ENCODE peak calls at places on chromosomes 7 and 10, in six cellular contexts. R is CD4-positive, alpha-beta T cell; V is left lung; H is left cardiac atrium; K is T-helper 17 cell; L is right cardiac atrium. T is an unnamed sample.

GRCh38 chr10:24341897-24342296 is 133.0 kb downstream of the KIAA1217 start:
- ATAC-seq in R (no peak), V (no peak), H (no peak), K (no peak), L (peak; percentile 40), T (no peak)

GRCh38 chr7:105353752-105354328 is 34.9 kb downstream of the SRPK2 start:
- ATAC-seq in R (no peak), V (peak; percentile 29), H (peak; percentile 42), K (no peak), L (peak; percentile 59), T (peak; percentile 42)

GRCh38 chr10:70092389-70092718 is 39.7 kb downstream of the MACROH2A2 start:
- ATAC-seq in R (peak; percentile 60), V (no peak), H (no peak), K (peak; percentile 50), L (no peak), T (no peak)

GRCh38 chr7:22270371-22270770 is 86.6 kb downstream of the RAPGEF5 start:
- ATAC-seq in R (no peak), V (no peak), H (no peak), K (no peak), L (no peak), T (no peak)

GRCh38 chr7:867406-868188 is 8.8 kb upstream of the GET4 start:
- ATAC-seq in R (no peak), V (peak; percentile 75), H (peak; percentile 67), K (no peak), L (peak; percentile 71), T (peak; percentile 90)

GRCh38 chr7:79923953-79924352 is 210.7 kb upstream of the GNAI1 start:
- ATAC-seq in R (no peak), V (no peak), H (no peak), K (no peak), L (no peak), T (no peak)

GRCh38 chr10:121910673-121911420 is 17.0 kb downstream of the ATE1 start:
- ATAC-seq in R (no peak), V (no peak), H (no peak), K (no peak), L (peak; percentile 28), T (no peak)

GRCh38 chr7:127791790-127792189 is 139.8 kb downstream of the SND1 start:
- ATAC-seq in R (no peak), V (no peak), H (no peak), K (no peak), L (no peak), T (no peak)

GRCh38 chr7:116707289-116707688 is 35.3 kb downstream of the MET start:
- ATAC-seq in R (no peak), V (no peak), H (no peak), K (no peak), L (no peak), T (no peak)

GRCh38 chr7:2431260-2431867 is 28.0 kb downstream of the CHST12 start:
- ATAC-seq in R (peak; percentile 64), V (peak; percentile 38), H (no peak), K (peak; percentile 68), L (peak; percentile 26), T (no peak)

GRCh38 chr7:3042861-3043489 is 692 bp downstream of the CARD11 start:
- ATAC-seq in R (peak; percentile 75), V (peak; percentile 54), H (peak; percentile 60), K (peak; percentile 75), L (no peak), T (no peak)

GRCh38 chr10:24357344-24358021 is 148.5 kb downstream of the KIAA1217 start:
- ATAC-seq in R (no peak), V (peak; percentile 24), H (no peak), K (no peak), L (no peak), T (no peak)

GRCh38 chr7:155776606-155777005 is 35.7 kb downstream of the SHH start:
- ATAC-seq in R (no peak), V (no peak), H (no peak), K (no peak), L (no peak), T (no peak)

GRCh38 chr7:66421830-66422229 is 206.9 kb upstream of the KCTD7 start:
- ATAC-seq in R (no peak), V (no peak), H (no peak), K (no peak), L (no peak), T (no peak)

GRCh38 chr7:44574286-44574872 is 671 bp upstream of the DDX56 start:
- ATAC-seq in R (peak; percentile 27), V (no peak), H (no peak), K (no peak), L (no peak), T (no peak)

GRCh38 chr10:103111918-103112877 is 80.9 kb downstream of the NT5C2 start:
- ATAC-seq in R (no peak), V (no peak), H (no peak), K (no peak), L (no peak), T (no peak)

GRCh38 chr10:49441488-49442476 is 45.9 kb upstream of the DRGX start:
- ATAC-seq in R (no peak), V (no peak), H (no peak), K (peak; percentile 27), L (no peak), T (no peak)

GRCh38 chr7:158353606-158354570 is 233.7 kb downstream of the PTPRN2 start:
- ATAC-seq in R (no peak), V (peak; percentile 63), H (no peak), K (no peak), L (no peak), T (no peak)

GRCh38 chr7:94888542-94888941 is 18.9 kb upstream of the PPP1R9A start:
- ATAC-seq in R (no peak), V (peak; percentile 45), H (no peak), K (no peak), L (peak; percentile 74), T (no peak)

GRCh38 chr10:42836771-42837468 is 54.3 kb downstream of the BMS1 start:
- ATAC-seq in R (no peak), V (peak; percentile 58), H (peak; percentile 67), K (no peak), L (peak; percentile 51), T (no peak)

GRCh38 chr7:20157456-20157855 is 59.7 kb downstream of the MACC1 start:
- ATAC-seq in R (no peak), V (no peak), H (no peak), K (no peak), L (no peak), T (no peak)

GRCh38 chr7:12641196-12641595 is 46.2 kb upstream of the ARL4A start:
- ATAC-seq in R (no peak), V (no peak), H (no peak), K (no peak), L (no peak), T (no peak)

GRCh38 chr7:65463184-65463583 is 89.5 kb downstream of the ZNF92 start:
- ATAC-seq in R (no peak), V (no peak), H (no peak), K (no peak), L (no peak), T (no peak)

GRCh38 chr7:143299346-143299745 is 11.2 kb downstream of the CASP2 start:
- ATAC-seq in R (no peak), V (no peak), H (no peak), K (no peak), L (no peak), T (no peak)

GRCh38 chr10:34999532-34999931 is 90.6 kb downstream of the CUL2 start:
- ATAC-seq in R (no peak), V (no peak), H (no peak), K (no peak), L (no peak), T (no peak)